ENCODE peak calls at places on chromosome 16, in seven cellular contexts. One of them, this sample, is unnamed.

GRCh38 chr16:82715833-82716232 is 89.1 kb downstream of the CDH13 start:
- DNase-seq in heart right ventricle: peak
- DNase-seq in anterior cingulate cortex: no peak
- DNase-seq in skeletal muscle cell: no peak
- DNase-seq in astrocyte of the hippocampus: peak
- DNase-seq in NCI-H1092: no peak
- DNase-seq in T-helper 17 cell: no peak
- DNase-seq in this sample: no peak

GRCh38 chr16:68367034-68367433 is 56.2 kb downstream of the PRMT7 start:
- DNase-seq in T-helper 17 cell: no peak
- DNase-seq in astrocyte of the hippocampus: peak
- DNase-seq in skeletal muscle cell: no peak
- DNase-seq in NCI-H1092: peak
- DNase-seq in heart right ventricle: no peak
- DNase-seq in anterior cingulate cortex: no peak
- DNase-seq in this sample: no peak

GRCh38 chr16:57084257-57084770 is 8.1 kb upstream of the CPNE2 start:
- DNase-seq in skeletal muscle cell: no peak
- DNase-seq in astrocyte of the hippocampus: peak
- DNase-seq in heart right ventricle: peak
- DNase-seq in anterior cingulate cortex: peak
- DNase-seq in T-helper 17 cell: peak
- DNase-seq in NCI-H1092: peak
- DNase-seq in this sample: peak

GRCh38 chr16:69853481-69853880 is 91.3 kb downstream of the WWP2 start:
- DNase-seq in astrocyte of the hippocampus: no peak
- DNase-seq in skeletal muscle cell: no peak
- DNase-seq in T-helper 17 cell: no peak
- DNase-seq in NCI-H1092: no peak
- DNase-seq in heart right ventricle: no peak
- DNase-seq in anterior cingulate cortex: no peak
- DNase-seq in this sample: no peak

GRCh38 chr16:68396481-68396880 is 51.8 kb downstream of the SMPD3 start:
- DNase-seq in NCI-H1092: no peak
- DNase-seq in heart right ventricle: no peak
- DNase-seq in T-helper 17 cell: peak
- DNase-seq in astrocyte of the hippocampus: peak
- DNase-seq in skeletal muscle cell: no peak
- DNase-seq in anterior cingulate cortex: no peak
- DNase-seq in this sample: no peak

GRCh38 chr16:2088759-2089358 is 41.1 kb downstream of the TSC2 start:
- DNase-seq in T-helper 17 cell: no peak
- DNase-seq in heart right ventricle: no peak
- DNase-seq in astrocyte of the hippocampus: no peak
- DNase-seq in skeletal muscle cell: no peak
- DNase-seq in NCI-H1092: no peak
- DNase-seq in anterior cingulate cortex: no peak
- DNase-seq in this sample: no peak

GRCh38 chr16:46949216-46949892 is 24.1 kb downstream of the DNAJA2 start:
- DNase-seq in T-helper 17 cell: no peak
- DNase-seq in heart right ventricle: no peak
- DNase-seq in skeletal muscle cell: no peak
- DNase-seq in astrocyte of the hippocampus: no peak
- DNase-seq in anterior cingulate cortex: no peak
- DNase-seq in NCI-H1092: no peak
- DNase-seq in this sample: no peak

GRCh38 chr16:48409839-48410610 is 24.8 kb upstream of the SIAH1 start:
- DNase-seq in anterior cingulate cortex: no peak
- DNase-seq in NCI-H1092: no peak
- DNase-seq in skeletal muscle cell: peak
- DNase-seq in heart right ventricle: no peak
- DNase-seq in T-helper 17 cell: no peak
- DNase-seq in astrocyte of the hippocampus: peak
- DNase-seq in this sample: no peak

GRCh38 chr16:85391769-85392583 is 221.1 kb upstream of the GSE1 start:
- DNase-seq in skeletal muscle cell: no peak
- DNase-seq in astrocyte of the hippocampus: no peak
- DNase-seq in heart right ventricle: no peak
- DNase-seq in T-helper 17 cell: peak
- DNase-seq in NCI-H1092: no peak
- DNase-seq in anterior cingulate cortex: no peak
- DNase-seq in this sample: no peak

GRCh38 chr16:46924402-46924801 is 40.2 kb downstream of the GPT2 start:
- DNase-seq in anterior cingulate cortex: no peak
- DNase-seq in NCI-H1092: no peak
- DNase-seq in T-helper 17 cell: no peak
- DNase-seq in skeletal muscle cell: no peak
- DNase-seq in heart right ventricle: no peak
- DNase-seq in astrocyte of the hippocampus: no peak
- DNase-seq in this sample: no peak

GRCh38 chr16:29775742-29776408 is 2.2 kb upstream of the ZG16 start:
- DNase-seq in astrocyte of the hippocampus: peak
- DNase-seq in T-helper 17 cell: no peak
- DNase-seq in heart right ventricle: no peak
- DNase-seq in skeletal muscle cell: no peak
- DNase-seq in anterior cingulate cortex: no peak
- DNase-seq in NCI-H1092: no peak
- DNase-seq in this sample: no peak

GRCh38 chr16:3171181-3171854 is 16.7 kb upstream of the OR1F1 start:
- DNase-seq in astrocyte of the hippocampus: no peak
- DNase-seq in skeletal muscle cell: no peak
- DNase-seq in NCI-H1092: no peak
- DNase-seq in anterior cingulate cortex: no peak
- DNase-seq in heart right ventricle: no peak
- DNase-seq in T-helper 17 cell: no peak
- DNase-seq in this sample: no peak

GRCh38 chr16:47018223-47018891 is 44.9 kb upstream of the DNAJA2 start:
- DNase-seq in heart right ventricle: no peak
- DNase-seq in skeletal muscle cell: no peak
- DNase-seq in T-helper 17 cell: peak
- DNase-seq in anterior cingulate cortex: no peak
- DNase-seq in NCI-H1092: peak
- DNase-seq in astrocyte of the hippocampus: peak
- DNase-seq in this sample: peak

GRCh38 chr16:54867302-54867832 is 63.3 kb upstream of the IRX5 start:
- DNase-seq in skeletal muscle cell: no peak
- DNase-seq in T-helper 17 cell: no peak
- DNase-seq in heart right ventricle: no peak
- DNase-seq in NCI-H1092: no peak
- DNase-seq in anterior cingulate cortex: no peak
- DNase-seq in astrocyte of the hippocampus: no peak
- DNase-seq in this sample: no peak

GRCh38 chr16:57606847-57607501 is 21.5 kb upstream of the ADGRG1 start:
- DNase-seq in skeletal muscle cell: no peak
- DNase-seq in anterior cingulate cortex: no peak
- DNase-seq in NCI-H1092: peak
- DNase-seq in heart right ventricle: no peak
- DNase-seq in astrocyte of the hippocampus: no peak
- DNase-seq in T-helper 17 cell: no peak
- DNase-seq in this sample: no peak

GRCh38 chr16:75464130-75464918 is at the start of gene TMEM170A:
- DNase-seq in astrocyte of the hippocampus: peak
- DNase-seq in T-helper 17 cell: peak
- DNase-seq in heart right ventricle: peak
- DNase-seq in skeletal muscle cell: peak
- DNase-seq in NCI-H1092: peak
- DNase-seq in anterior cingulate cortex: peak
- DNase-seq in this sample: peak

GRCh38 chr16:4212934-4213296 is 29.0 kb downstream of the SRL start:
- DNase-seq in NCI-H1092: no peak
- DNase-seq in anterior cingulate cortex: no peak
- DNase-seq in skeletal muscle cell: no peak
- DNase-seq in heart right ventricle: no peak
- DNase-seq in T-helper 17 cell: no peak
- DNase-seq in astrocyte of the hippocampus: peak
- DNase-seq in this sample: no peak

GRCh38 chr16:66271074-66272060 is 95.1 kb upstream of the CDH5 start:
- DNase-seq in anterior cingulate cortex: no peak
- DNase-seq in T-helper 17 cell: no peak
- DNase-seq in heart right ventricle: no peak
- DNase-seq in astrocyte of the hippocampus: no peak
- DNase-seq in skeletal muscle cell: no peak
- DNase-seq in NCI-H1092: no peak
- DNase-seq in this sample: no peak

GRCh38 chr16:87968541-87968940 is 17.3 kb downstream of the BANP start:
- DNase-seq in heart right ventricle: no peak
- DNase-seq in NCI-H1092: no peak
- DNase-seq in skeletal muscle cell: peak
- DNase-seq in anterior cingulate cortex: no peak
- DNase-seq in T-helper 17 cell: no peak
- DNase-seq in astrocyte of the hippocampus: peak
- DNase-seq in this sample: no peak

GRCh38 chr16:53372942-53373871 is 61.1 kb upstream of the RBL2 start:
- DNase-seq in anterior cingulate cortex: no peak
- DNase-seq in heart right ventricle: peak
- DNase-seq in skeletal muscle cell: no peak
- DNase-seq in T-helper 17 cell: peak
- DNase-seq in NCI-H1092: peak
- DNase-seq in astrocyte of the hippocampus: peak
- DNase-seq in this sample: no peak

GRCh38 chr16:47144559-47144877 is 773 bp upstream of the NETO2 start:
- DNase-seq in NCI-H1092: no peak
- DNase-seq in heart right ventricle: no peak
- DNase-seq in skeletal muscle cell: no peak
- DNase-seq in T-helper 17 cell: no peak
- DNase-seq in astrocyte of the hippocampus: no peak
- DNase-seq in anterior cingulate cortex: no peak
- DNase-seq in this sample: no peak

GRCh38 chr16:87374313-87374712 is 9.3 kb downstream of the FBXO31 start:
- DNase-seq in astrocyte of the hippocampus: no peak
- DNase-seq in NCI-H1092: no peak
- DNase-seq in anterior cingulate cortex: no peak
- DNase-seq in skeletal muscle cell: no peak
- DNase-seq in T-helper 17 cell: no peak
- DNase-seq in heart right ventricle: no peak
- DNase-seq in this sample: no peak

GRCh38 chr16:73214825-73215481 is 167.0 kb upstream of the ZFHX3 start:
- DNase-seq in astrocyte of the hippocampus: peak
- DNase-seq in heart right ventricle: no peak
- DNase-seq in T-helper 17 cell: no peak
- DNase-seq in skeletal muscle cell: peak
- DNase-seq in NCI-H1092: no peak
- DNase-seq in anterior cingulate cortex: no peak
- DNase-seq in this sample: no peak

GRCh38 chr16:6880263-6880662 is 452.4 kb upstream of the RBFOX1 start:
- DNase-seq in T-helper 17 cell: no peak
- DNase-seq in astrocyte of the hippocampus: no peak
- DNase-seq in heart right ventricle: no peak
- DNase-seq in anterior cingulate cortex: no peak
- DNase-seq in NCI-H1092: no peak
- DNase-seq in skeletal muscle cell: no peak
- DNase-seq in this sample: no peak

GRCh38 chr16:49556252-49557069 is 182.9 kb downstream of the C16orf78 start:
- DNase-seq in heart right ventricle: no peak
- DNase-seq in astrocyte of the hippocampus: peak
- DNase-seq in anterior cingulate cortex: no peak
- DNase-seq in NCI-H1092: no peak
- DNase-seq in T-helper 17 cell: no peak
- DNase-seq in skeletal muscle cell: peak
- DNase-seq in this sample: no peak

GRCh38 chr16:72241930-72242329 is 70.0 kb upstream of the PMFBP1 start:
- DNase-seq in T-helper 17 cell: no peak
- DNase-seq in astrocyte of the hippocampus: peak
- DNase-seq in heart right ventricle: no peak
- DNase-seq in NCI-H1092: peak
- DNase-seq in skeletal muscle cell: no peak
- DNase-seq in anterior cingulate cortex: no peak
- DNase-seq in this sample: peak

GRCh38 chr16:84833142-84833495 is 13.3 kb downstream of the CRISPLD2 start:
- DNase-seq in anterior cingulate cortex: no peak
- DNase-seq in astrocyte of the hippocampus: no peak
- DNase-seq in skeletal muscle cell: no peak
- DNase-seq in heart right ventricle: no peak
- DNase-seq in NCI-H1092: no peak
- DNase-seq in T-helper 17 cell: no peak
- DNase-seq in this sample: no peak

GRCh38 chr16:11085025-11085485 is 140.7 kb downstream of the CLEC16A start:
- DNase-seq in skeletal muscle cell: no peak
- DNase-seq in astrocyte of the hippocampus: peak
- DNase-seq in NCI-H1092: no peak
- DNase-seq in anterior cingulate cortex: no peak
- DNase-seq in heart right ventricle: no peak
- DNase-seq in T-helper 17 cell: no peak
- DNase-seq in this sample: no peak

GRCh38 chr16:11076259-11077018 is 132.1 kb downstream of the CLEC16A start:
- DNase-seq in astrocyte of the hippocampus: no peak
- DNase-seq in heart right ventricle: no peak
- DNase-seq in T-helper 17 cell: no peak
- DNase-seq in anterior cingulate cortex: no peak
- DNase-seq in skeletal muscle cell: no peak
- DNase-seq in NCI-H1092: no peak
- DNase-seq in this sample: no peak

GRCh38 chr16:5900046-5900445 is 802.5 kb upstream of the EEF2KMT start:
- DNase-seq in heart right ventricle: no peak
- DNase-seq in NCI-H1092: no peak
- DNase-seq in astrocyte of the hippocampus: peak
- DNase-seq in skeletal muscle cell: no peak
- DNase-seq in anterior cingulate cortex: no peak
- DNase-seq in T-helper 17 cell: no peak
- DNase-seq in this sample: no peak

GRCh38 chr16:52872706-52873105 is 180.0 kb downstream of the CHD9NB start:
- DNase-seq in T-helper 17 cell: no peak
- DNase-seq in NCI-H1092: no peak
- DNase-seq in heart right ventricle: no peak
- DNase-seq in anterior cingulate cortex: no peak
- DNase-seq in skeletal muscle cell: no peak
- DNase-seq in astrocyte of the hippocampus: peak
- DNase-seq in this sample: no peak

GRCh38 chr16:85286066-85286712 is 173.9 kb upstream of the CIBAR2 start:
- DNase-seq in NCI-H1092: no peak
- DNase-seq in skeletal muscle cell: peak
- DNase-seq in astrocyte of the hippocampus: peak
- DNase-seq in anterior cingulate cortex: peak
- DNase-seq in T-helper 17 cell: no peak
- DNase-seq in heart right ventricle: peak
- DNase-seq in this sample: peak

GRCh38 chr16:53773881-53774280 is 69.9 kb downstream of the FTO start:
- DNase-seq in heart right ventricle: no peak
- DNase-seq in skeletal muscle cell: no peak
- DNase-seq in astrocyte of the hippocampus: no peak
- DNase-seq in anterior cingulate cortex: no peak
- DNase-seq in NCI-H1092: no peak
- DNase-seq in T-helper 17 cell: no peak
- DNase-seq in this sample: no peak

GRCh38 chr16:69567031-69567680 is 1.4 kb downstream of the NFAT5 start:
- DNase-seq in T-helper 17 cell: no peak
- DNase-seq in NCI-H1092: no peak
- DNase-seq in astrocyte of the hippocampus: peak
- DNase-seq in skeletal muscle cell: no peak
- DNase-seq in anterior cingulate cortex: peak
- DNase-seq in heart right ventricle: no peak
- DNase-seq in this sample: no peak

GRCh38 chr16:27516360-27516759 is 33.4 kb downstream of the GTF3C1 start:
- DNase-seq in anterior cingulate cortex: no peak
- DNase-seq in heart right ventricle: no peak
- DNase-seq in skeletal muscle cell: no peak
- DNase-seq in NCI-H1092: no peak
- DNase-seq in astrocyte of the hippocampus: no peak
- DNase-seq in T-helper 17 cell: no peak
- DNase-seq in this sample: no peak

GRCh38 chr16:26756633-26757032 is 310.1 kb upstream of the C16orf82 start:
- DNase-seq in NCI-H1092: no peak
- DNase-seq in heart right ventricle: no peak
- DNase-seq in anterior cingulate cortex: no peak
- DNase-seq in T-helper 17 cell: no peak
- DNase-seq in astrocyte of the hippocampus: no peak
- DNase-seq in skeletal muscle cell: no peak
- DNase-seq in this sample: no peak

GRCh38 chr16:12781777-12782176 is 21.9 kb downstream of the CPPED1 start:
- DNase-seq in T-helper 17 cell: no peak
- DNase-seq in skeletal muscle cell: no peak
- DNase-seq in NCI-H1092: no peak
- DNase-seq in astrocyte of the hippocampus: no peak
- DNase-seq in anterior cingulate cortex: no peak
- DNase-seq in heart right ventricle: no peak
- DNase-seq in this sample: peak

GRCh38 chr16:73064227-73064995 is 16.5 kb upstream of the ZFHX3 start:
- DNase-seq in NCI-H1092: no peak
- DNase-seq in T-helper 17 cell: no peak
- DNase-seq in heart right ventricle: no peak
- DNase-seq in skeletal muscle cell: no peak
- DNase-seq in anterior cingulate cortex: no peak
- DNase-seq in astrocyte of the hippocampus: peak
- DNase-seq in this sample: no peak